ENCODE peak calls at places on chromosomes 13 and 19, in nine cellular contexts. X, G, R, L, Q, N, S, E and K are unnamed samples.

GRCh38 chr13:21913010-21913409 is 242.1 kb downstream of the FGF9 start:
- DNase-seq in Q (peak), E (no peak), G (no peak), R (no peak), S (no peak), N (no peak), L (no peak), X (no peak), K (no peak)

GRCh38 chr13:33279898-33280549 is 5.5 kb downstream of the STARD13 start:
- DNase-seq in X (no peak), E (no peak), Q (no peak), L (peak), S (no peak), R (no peak), G (no peak), N (no peak), K (peak)

GRCh38 chr13:114107686-114108081 is 24.7 kb downstream of the RASA3 start:
- DNase-seq in L (peak), G (peak), R (no peak), N (no peak), E (no peak), S (peak), X (no peak), Q (no peak), K (peak)

GRCh38 chr13:114285166-114285808 is 3.9 kb downstream of the UPF3A start:
- DNase-seq in L (no peak), N (no peak), G (no peak), X (no peak), Q (no peak), E (no peak), S (no peak), R (no peak), K (no peak)

GRCh38 chr13:88648598-88649373 is 977.6 kb downstream of the SLITRK5 start:
- DNase-seq in R (no peak), N (no peak), E (no peak), S (no peak), G (no peak), L (no peak), Q (no peak), X (no peak), K (no peak)

GRCh38 chr13:50873481-50873880 is 30.0 kb upstream of the DLEU7 start:
- DNase-seq in G (no peak), E (no peak), R (no peak), L (no peak), Q (no peak), S (no peak), N (peak), X (no peak), K (peak)

GRCh38 chr19:29667941-29668340 is 2.7 kb downstream of the PLEKHF1 start:
- DNase-seq in R (no peak), S (no peak), E (peak), L (no peak), X (no peak), G (peak), N (no peak), Q (no peak), K (no peak)

GRCh38 chr13:77460195-77460594 is 75.3 kb upstream of the SCEL start:
- DNase-seq in E (no peak), L (no peak), X (no peak), Q (no peak), R (no peak), N (no peak), S (peak), G (no peak), K (no peak)

GRCh38 chr13:29594710-29595379 is 643 bp downstream of the SLC7A1 start:
- DNase-seq in R (no peak), N (no peak), S (peak), G (peak), E (peak), L (peak), Q (peak), X (peak), K (peak)

GRCh38 chr19:43779147-43779819 is 1.5 kb downstream of the KCNN4 start:
- DNase-seq in R (no peak), E (no peak), N (no peak), Q (no peak), X (no peak), G (no peak), L (no peak), S (peak), K (no peak)

GRCh38 chr13:38981096-38981495 is 9.5 kb downstream of the STOML3 start:
- DNase-seq in S (no peak), N (no peak), L (no peak), X (no peak), E (no peak), R (no peak), Q (no peak), G (no peak), K (no peak)

GRCh38 chr19:38736036-38736412 is 8.2 kb downstream of the CAPN12 start:
- DNase-seq in E (peak), Q (peak), X (peak), N (no peak), S (peak), G (peak), R (no peak), L (no peak), K (no peak)

GRCh38 chr19:56765107-56765506 is 75.4 kb downstream of the PEG3 start:
- DNase-seq in R (no peak), G (no peak), N (no peak), X (peak), Q (no peak), S (peak), L (peak), E (no peak), K (peak)

GRCh38 chr13:39185326-39185725 is 147.1 kb downstream of the NHLRC3 start:
- DNase-seq in S (no peak), G (no peak), L (no peak), N (no peak), Q (no peak), X (no peak), R (no peak), E (no peak), K (no peak)

GRCh38 chr19:43501661-43502418 is 2.7 kb downstream of the PHLDB3 start:
- DNase-seq in L (no peak), Q (peak), G (no peak), S (no peak), R (no peak), N (no peak), E (no peak), X (no peak), K (peak)

GRCh38 chr19:638901-639250 is 803 bp upstream of the FGF22 start:
- DNase-seq in E (no peak), R (no peak), G (no peak), Q (no peak), N (no peak), S (no peak), X (no peak), L (no peak), K (no peak)

GRCh38 chr19:10553087-10553667 is 9.5 kb downstream of the ATG4D start:
- DNase-seq in R (no peak), N (no peak), S (no peak), G (no peak), E (no peak), Q (no peak), L (no peak), X (no peak), K (no peak)

GRCh38 chr19:10552596-10553053 is 8.9 kb downstream of the ATG4D start:
- DNase-seq in Q (no peak), N (peak), L (no peak), S (no peak), G (no peak), E (no peak), R (no peak), X (no peak), K (peak)

GRCh38 chr19:10549733-10550132 is 6.0 kb downstream of the ATG4D start:
- DNase-seq in S (no peak), R (no peak), E (no peak), G (no peak), Q (no peak), L (no peak), N (no peak), X (no peak), K (no peak)

GRCh38 chr19:10550336-10550735 is 6.6 kb downstream of the ATG4D start:
- DNase-seq in L (no peak), S (no peak), Q (no peak), R (no peak), G (no peak), E (no peak), X (no peak), N (no peak), K (no peak)

DNA sequence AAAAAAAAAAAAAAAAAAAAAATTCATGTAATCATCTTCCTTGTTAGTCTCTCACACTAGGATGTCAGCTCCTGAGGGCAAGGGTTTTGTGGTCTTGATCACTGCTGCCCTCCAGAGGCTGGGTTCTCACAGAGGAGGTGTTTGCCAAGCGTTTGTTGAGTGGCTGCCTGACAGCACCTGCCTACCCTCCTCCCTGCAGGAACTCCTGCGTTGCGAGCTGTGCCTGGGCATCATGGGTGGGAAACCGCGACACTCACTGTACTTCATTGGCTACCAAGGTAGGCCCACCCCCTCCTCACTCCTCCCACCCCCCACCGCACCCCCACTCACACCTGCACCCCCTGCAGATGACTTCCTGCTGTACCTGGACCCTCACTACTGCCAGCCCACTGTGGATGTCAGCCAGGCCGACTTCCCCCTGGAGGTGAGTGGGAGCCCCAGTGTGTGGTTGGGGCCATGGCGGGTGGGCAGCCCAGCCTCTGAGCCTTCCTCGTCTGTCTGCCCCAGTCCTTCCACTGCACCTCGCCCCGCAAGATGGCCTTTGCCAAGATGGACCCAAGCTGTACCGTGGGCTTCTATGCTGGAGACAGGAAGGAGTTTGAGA is 8.1 kb downstream of the ATG4D start:
- DNase-seq in L (no peak), N (peak), R (no peak), G (no peak), Q (no peak), S (no peak), E (no peak), X (peak), K (peak)
- TF ChIP-seq CTCF in L (peak), N (peak), R (no peak), G (no peak), Q (no peak), S (no peak), E (no peak), X (no peak), K (peak)

GRCh38 chr13:78875792-78876580 is 217.0 kb upstream of the OBI1 start:
- DNase-seq in R (no peak), S (no peak), Q (no peak), N (no peak), G (no peak), L (no peak), E (no peak), X (no peak), K (no peak)
- TF ChIP-seq CTCF in R (no peak), S (no peak), Q (no peak), N (no peak), G (no peak), L (no peak), E (no peak), X (no peak), K (no peak)

GRCh38 chr19:18774782-18775444 is 16.2 kb downstream of the COMP start:
- DNase-seq in E (no peak), N (no peak), X (no peak), R (no peak), G (no peak), Q (no peak), S (no peak), L (no peak), K (no peak)

GRCh38 chr19:18771328-18772242 is 19.5 kb downstream of the COMP start:
- DNase-seq in G (no peak), S (no peak), R (no peak), L (no peak), X (no peak), E (no peak), Q (no peak), N (no peak), K (no peak)

GRCh38 chr19:18774107-18774506 is 17.0 kb downstream of the COMP start:
- DNase-seq in R (no peak), L (no peak), X (no peak), N (no peak), Q (no peak), G (no peak), E (no peak), S (no peak), K (no peak)

GRCh38 chr19:18773682-18774081 is 17.4 kb downstream of the COMP start:
- DNase-seq in G (no peak), Q (no peak), E (no peak), L (no peak), R (no peak), X (no peak), N (no peak), S (no peak), K (no peak)

DNA sequence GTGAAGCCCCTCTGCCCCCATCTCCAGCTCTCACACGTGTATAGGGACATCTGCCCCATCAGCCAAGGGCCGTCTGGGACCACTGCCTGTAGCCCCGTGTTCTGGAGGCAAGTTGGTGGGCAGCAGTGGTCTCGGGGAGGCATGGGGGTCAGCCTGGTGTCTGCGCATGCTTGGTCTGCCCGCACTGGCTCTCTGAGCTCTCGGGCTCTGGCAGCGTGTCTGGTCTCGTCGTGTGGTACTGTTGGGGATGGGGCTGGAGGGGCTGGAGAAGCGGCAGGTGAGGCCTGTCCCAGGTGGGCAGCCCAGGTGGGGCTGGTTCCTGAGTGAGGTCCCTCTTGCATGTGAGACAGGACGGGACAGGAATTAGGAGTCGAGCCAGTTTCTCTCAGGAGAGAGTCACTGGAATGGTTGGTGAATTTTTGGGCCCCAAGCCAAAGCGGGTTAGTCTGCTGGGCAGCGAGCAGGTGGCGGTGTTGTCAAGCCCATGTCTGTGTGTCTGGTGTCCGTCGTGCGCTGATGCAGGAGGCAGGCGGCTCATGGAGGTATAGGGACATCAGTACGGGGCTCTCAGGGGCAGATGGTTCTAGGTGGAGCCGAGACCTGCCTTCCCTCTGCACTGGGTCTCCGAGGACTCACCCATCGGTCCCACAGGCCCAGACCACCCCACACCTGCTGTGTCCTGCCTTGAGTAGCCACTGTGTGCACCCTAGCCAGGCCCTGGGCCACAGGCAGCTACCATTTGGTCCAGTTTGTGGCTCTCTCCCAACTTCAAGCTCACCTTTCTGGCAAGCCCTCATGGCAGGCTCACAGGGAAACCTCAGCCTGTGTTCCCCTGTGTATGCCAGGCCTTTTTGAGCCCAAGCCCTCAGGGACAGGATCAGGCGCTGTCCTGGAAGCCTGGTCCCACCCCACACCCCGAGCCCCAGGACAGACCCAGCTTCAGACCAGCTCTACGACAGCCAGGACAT is 18.2 kb downstream of the COMP start:
- DNase-seq in E (no peak), Q (no peak), X (peak), R (no peak), N (no peak), L (no peak), G (no peak), S (no peak), K (no peak)
- TF ChIP-seq CTCF in E (no peak), Q (no peak), X (no peak), R (no peak), N (no peak), L (no peak), G (no peak), S (no peak), K (no peak)

GRCh38 chr19:45902651-45903625 is 525 bp upstream of the MYPOP start:
- DNase-seq in S (peak), E (peak), L (peak), X (peak), R (peak), Q (peak), N (peak), G (peak), K (peak)
- TF ChIP-seq CTCF in S (no peak), E (no peak), L (no peak), X (no peak), R (no peak), Q (no peak), N (no peak), G (no peak), K (no peak)

DNA sequence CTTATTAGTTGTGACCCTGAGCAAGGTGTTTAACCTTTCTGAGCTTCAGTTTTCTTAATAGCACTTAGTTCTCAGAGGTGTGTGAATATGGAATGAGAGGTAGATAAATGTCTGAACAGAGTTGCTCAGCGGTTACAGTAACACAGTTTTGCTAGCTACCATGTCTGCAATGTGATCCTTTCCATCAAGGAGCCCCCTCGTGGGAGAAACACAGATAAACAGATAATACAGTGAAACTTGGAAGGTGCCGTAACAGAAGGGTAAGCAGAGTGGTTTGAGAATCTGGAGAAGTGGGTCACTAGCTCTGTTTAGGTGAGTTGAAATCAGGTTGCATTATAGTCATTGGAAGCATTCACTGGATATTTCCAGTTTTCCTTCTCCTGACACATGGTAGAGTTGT is 38.9 kb downstream of the IRS2 start:
- DNase-seq in X (no peak), G (no peak), Q (no peak), N (no peak), R (no peak), L (no peak), E (no peak), S (no peak), K (no peak)
- TF ChIP-seq CTCF in X (no peak), G (no peak), Q (no peak), N (no peak), R (no peak), L (peak), E (no peak), S (no peak), K (no peak)

DNA sequence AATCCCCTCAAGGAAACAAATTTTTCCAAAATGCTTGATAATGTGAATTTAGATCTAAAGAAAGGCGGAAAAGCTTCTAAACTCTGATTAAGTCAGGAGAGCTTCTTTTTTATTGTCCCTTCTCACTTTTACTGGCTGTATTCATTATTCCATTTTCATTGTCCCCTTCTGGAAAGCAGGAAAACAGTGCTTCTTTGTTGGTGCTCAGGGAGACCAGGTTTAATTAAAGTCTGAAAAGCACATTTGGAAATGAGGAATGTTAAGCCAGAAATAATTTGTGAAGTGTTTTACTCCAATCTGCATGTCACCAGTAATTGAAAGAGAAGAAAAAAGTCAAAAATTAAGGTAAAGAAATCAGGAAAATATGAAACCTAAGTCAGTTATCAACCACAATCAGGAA is 43.5 kb upstream of the TSC22D1 start:
- DNase-seq in G (no peak), S (no peak), E (no peak), R (no peak), N (no peak), X (no peak), L (no peak), Q (no peak), K (no peak)
- TF ChIP-seq CTCF in G (no peak), S (no peak), E (no peak), R (no peak), N (no peak), X (no peak), L (no peak), Q (no peak), K (no peak)

DNA sequence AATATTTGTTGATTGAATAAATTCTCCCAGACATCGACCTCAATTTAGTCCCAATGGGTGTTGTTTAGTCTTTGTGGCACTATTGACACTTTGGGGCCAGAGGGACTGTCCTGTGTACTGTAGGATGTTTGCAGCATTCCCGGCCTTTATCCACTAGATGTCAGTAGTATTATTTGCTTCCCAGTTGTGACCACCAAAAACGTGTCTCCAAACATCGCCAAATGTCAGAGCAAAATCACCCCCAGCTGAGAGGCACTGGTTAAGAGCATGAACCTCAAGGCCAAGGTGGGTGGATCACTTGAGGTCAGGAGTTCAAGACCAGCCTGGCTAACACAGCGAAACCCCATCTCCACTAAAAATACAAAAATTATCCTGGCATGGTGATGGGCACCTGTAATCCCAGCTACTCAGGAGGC is 15.4 kb downstream of the NLRP12 start:
- DNase-seq in Q (no peak), E (no peak), X (no peak), G (no peak), L (peak), S (no peak), N (peak), R (no peak), K (peak)
- TF ChIP-seq CTCF in Q (peak), E (no peak), X (peak), G (no peak), L (peak), S (peak), N (peak), R (peak), K (peak)